ENCODE peak calls at places on chromosome 7, in four cellular contexts. U is astrocyte, K is DND-41, D is fibroblast of the aortic adventitia. Z is an unnamed sample.

GRCh38 chr7:94453898-94454297 is 55.7 kb upstream of the CASD1 start:
- DNase-seq in U (no peak), K (no peak), D (peak; percentile 42), Z (no peak)

GRCh38 chr7:89183726-89184125 is 388.2 kb upstream of the TEX47 start:
- DNase-seq in U (no peak), K (no peak), D (no peak), Z (no peak)

GRCh38 chr7:44385384-44386138 is 60.2 kb upstream of the CAMK2B start:
- DNase-seq in U (no peak), K (no peak), D (no peak), Z (no peak)

GRCh38 chr7:112869111-112869774 is 79.0 kb upstream of the TMEM168 start:
- DNase-seq in U (no peak), K (peak; percentile 53), D (peak; percentile 37), Z (peak; percentile 54)

GRCh38 chr7:102093599-102094001 is 193.1 kb upstream of the SH2B2 start:
- DNase-seq in U (no peak), K (no peak), D (no peak), Z (no peak)

GRCh38 chr7:108158766-108159165 is 28.6 kb upstream of the LAMB4 start:
- DNase-seq in U (no peak), K (no peak), D (peak; percentile 28), Z (peak; percentile 30)

GRCh38 chr7:103348452-103348851 is 1.0 kb downstream of the PSMC2 start:
- DNase-seq in U (no peak), K (no peak), D (no peak), Z (no peak)

GRCh38 chr7:135386181-135386580 is 123.7 kb downstream of the CNOT4 start:
- DNase-seq in U (no peak), K (no peak), D (no peak), Z (peak; percentile 51)

GRCh38 chr7:151080091-151080521 is 503 bp downstream of the FASTK start:
- DNase-seq in U (no peak), K (peak; percentile 39), D (no peak), Z (no peak)

GRCh38 chr7:37109016-37109415 is 339.6 kb downstream of the ELMO1 start:
- DNase-seq in U (no peak), K (no peak), D (no peak), Z (no peak)

GRCh38 chr7:36176688-36177087 is 23.6 kb downstream of the EEPD1 start:
- DNase-seq in U (no peak), K (no peak), D (no peak), Z (no peak)

GRCh38 chr7:30965883-30966282 is 2.1 kb downstream of the GHRHR start:
- DNase-seq in U (no peak), K (no peak), D (no peak), Z (no peak)

GRCh38 chr7:15016726-15017125 is 114.2 kb upstream of the DGKB start:
- DNase-seq in U (no peak), K (no peak), D (no peak), Z (no peak)

GRCh38 chr7:30974605-30975256 is 11.0 kb downstream of the GHRHR start:
- DNase-seq in U (peak; percentile 18), K (peak; percentile 17), D (peak; percentile 61), Z (peak; percentile 68)

GRCh38 chr7:66627876-66628360 is 763 bp upstream of the KCTD7 start:
- DNase-seq in U (no peak), K (peak; percentile 19), D (peak; percentile 56), Z (no peak)

GRCh38 chr7:81624021-81624630 is 145.7 kb downstream of the HGF start:
- DNase-seq in U (peak; percentile 72), K (no peak), D (no peak), Z (no peak)

GRCh38 chr7:30771859-30772429 is 727 bp downstream of the MINDY4 start:
- DNase-seq in U (no peak), K (peak; percentile 16), D (no peak), Z (peak; percentile 21)

GRCh38 chr7:107262857-107263256 is 94.1 kb downstream of the HBP1 start:
- DNase-seq in U (no peak), K (no peak), D (peak; percentile 27), Z (no peak)

GRCh38 chr7:23863209-23863798 is 153.3 kb downstream of the STK31 start:
- DNase-seq in U (peak; percentile 10), K (peak; percentile 29), D (peak; percentile 71), Z (peak; percentile 71)

GRCh38 chr7:138980575-138981285 is 459 bp downstream of the KIAA1549 start:
- DNase-seq in U (no peak), K (peak; percentile 35), D (peak; percentile 10), Z (no peak)

GRCh38 chr7:138981332-138982203 is at the start of gene KIAA1549:
- DNase-seq in U (peak; percentile 39), K (peak; percentile 54), D (peak; percentile 48), Z (peak; percentile 74)

GRCh38 chr7:138978541-138979184 is 2.5 kb downstream of the KIAA1549 start:
- DNase-seq in U (no peak), K (no peak), D (no peak), Z (no peak)

GRCh38 chr7:138979988-138980574 is 1.1 kb downstream of the KIAA1549 start:
- DNase-seq in U (peak; percentile 29), K (no peak), D (peak; percentile 26), Z (peak; percentile 6)

DNA sequence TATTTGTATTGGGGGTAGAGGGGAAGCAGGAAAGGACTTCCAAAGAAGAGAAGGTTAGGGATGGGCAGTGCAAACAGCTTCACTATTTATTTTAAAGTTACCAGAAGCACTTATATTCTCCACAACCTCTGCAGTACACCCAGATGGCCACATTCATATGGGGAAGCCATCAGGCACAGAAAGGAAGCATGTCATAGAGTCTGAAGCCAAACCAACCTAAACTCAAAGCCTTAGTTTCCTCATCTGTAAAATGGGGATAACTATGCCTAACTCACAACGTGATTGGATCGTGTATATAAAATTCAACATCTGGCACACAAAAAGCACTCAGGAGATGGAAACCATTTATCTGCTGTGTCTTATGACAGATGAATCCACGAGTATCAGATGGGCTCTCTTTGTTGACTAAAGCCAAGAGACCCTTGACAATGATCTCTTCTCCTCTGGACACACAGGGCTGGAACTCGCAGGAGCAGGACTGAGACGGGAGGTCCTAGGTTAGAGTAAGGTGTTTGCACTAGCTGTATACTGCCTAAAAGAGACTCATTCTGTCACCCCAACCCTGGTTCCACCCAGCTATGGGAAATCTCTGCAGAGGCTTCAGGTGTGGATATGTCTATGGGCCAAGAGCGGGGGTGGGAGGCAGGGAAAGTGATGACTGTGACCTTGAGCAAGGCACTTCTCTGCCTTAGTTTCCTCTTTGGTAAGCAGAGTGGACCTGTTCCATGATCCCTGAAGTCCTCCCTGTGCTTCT is 1.8 kb downstream of the KIAA1549 start:
- DNase-seq in U (no peak), K (no peak), D (peak; percentile 17), Z (peak; percentile 27)
- TF ChIP-seq CTCF in U (peak; percentile 24), K (peak; percentile 39), D (peak; percentile 27), Z (no peak)

DNA sequence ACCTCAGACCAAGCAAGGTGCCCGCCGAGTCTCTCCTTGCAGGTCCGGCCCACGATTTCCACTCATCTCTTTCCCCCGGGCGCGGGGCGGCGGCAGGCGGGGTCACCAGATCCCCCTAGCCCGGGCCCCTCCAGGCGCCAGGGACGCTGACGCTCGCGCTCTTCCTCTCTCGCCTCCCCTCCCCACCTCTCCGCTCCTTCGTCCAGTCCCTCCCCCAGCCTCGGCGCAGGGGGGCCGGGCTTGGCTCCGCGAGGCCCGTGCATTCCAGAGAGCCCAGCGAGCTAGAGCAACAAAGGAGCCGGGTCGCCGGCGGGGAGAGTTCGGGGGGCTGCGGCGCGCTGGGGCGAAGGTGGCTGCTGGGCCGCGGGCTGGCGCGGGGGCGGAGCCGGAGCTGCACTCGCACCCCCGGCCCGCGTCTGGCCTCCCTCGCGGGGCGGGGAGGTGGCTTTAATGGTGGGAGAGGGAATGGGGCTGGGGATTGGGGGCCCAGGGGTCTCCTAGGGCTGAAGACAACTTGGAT is at the start of gene SMO:
- DNase-seq in U (peak; percentile 41), K (peak; percentile 55), D (no peak), Z (peak; percentile 66)
- H3K4me3 ChIP-seq in U (peak within 1 kb of the TSS; percentile 68), K (peak within 1 kb of the TSS; percentile 70), D (peak within 1 kb of the TSS; percentile 73), Z (peak within 1 kb of the TSS; percentile 63)

GRCh38 chr7:19708397-19709248 is at the start of gene POLR1F:
- DNase-seq in U (peak; percentile 84), K (peak; percentile 95), D (peak; percentile 95), Z (peak; percentile 96)

GRCh38 chr7:19713676-19714075 is 4.8 kb upstream of the POLR1F start:
- DNase-seq in U (peak; percentile 25), K (peak; percentile 42), D (peak; percentile 73), Z (peak; percentile 69)

GRCh38 chr7:19705663-19706062 is 3.2 kb downstream of the POLR1F start:
- DNase-seq in U (no peak), K (no peak), D (no peak), Z (no peak)

GRCh38 chr7:19707240-19707639 is 1.6 kb downstream of the POLR1F start:
- DNase-seq in U (no peak), K (no peak), D (no peak), Z (peak; percentile 25)

GRCh38 chr7:19709249-19709578 is 377 bp upstream of the POLR1F start:
- DNase-seq in U (no peak), K (no peak), D (no peak), Z (no peak)
- TF ChIP-seq CTCF in U (no peak), K (no peak), D (no peak), Z (no peak)

GRCh38 chr7:80136276-80137045 is 1.8 kb downstream of the GNAI1 start:
- DNase-seq in U (peak; percentile 57), K (no peak), D (peak; percentile 49), Z (no peak)

GRCh38 chr7:80134536-80135305 is at the start of gene GNAI1:
- DNase-seq in U (peak; percentile 43), K (no peak), D (peak; percentile 87), Z (peak; percentile 88)

GRCh38 chr7:80137410-80137809 is 2.8 kb downstream of the GNAI1 start:
- DNase-seq in U (no peak), K (no peak), D (no peak), Z (no peak)

GRCh38 chr7:80134105-80134535 is 511 bp upstream of the GNAI1 start:
- DNase-seq in U (peak; percentile 67), K (no peak), D (no peak), Z (no peak)

GRCh38 chr7:80135306-80136104 is 874 bp downstream of the GNAI1 start:
- DNase-seq in U (peak; percentile 26), K (no peak), D (peak; percentile 43), Z (no peak)
- H3K4me3 ChIP-seq in U (peak overlapping the region; percentile 97), K (no peak overlapping the region), D (peak overlapping the region; percentile 87), Z (peak overlapping the region; percentile 97)

DNA sequence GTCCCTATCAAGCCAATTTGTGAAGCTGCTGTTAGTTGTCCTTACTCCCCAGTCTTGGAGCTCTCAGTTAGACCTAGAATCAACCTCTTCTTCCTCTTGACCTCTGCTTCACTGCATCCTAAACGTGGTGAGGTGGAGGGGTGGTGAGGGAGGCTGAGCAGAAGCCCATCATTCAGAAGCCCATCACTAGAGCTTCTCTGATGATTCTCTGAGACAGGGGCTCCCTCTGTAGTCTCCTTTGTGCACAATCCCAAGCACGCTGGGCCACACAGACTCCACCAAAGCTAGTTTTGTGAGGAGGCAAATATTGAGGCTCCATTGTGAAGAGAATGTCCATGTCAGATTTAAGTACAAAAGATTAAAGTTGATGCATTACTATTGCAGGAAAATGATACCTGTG is 163.8 kb upstream of the PRSS1 start:
- DNase-seq in U (no peak), K (peak; percentile 30), D (no peak), Z (no peak)
- TF ChIP-seq CTCF in U (peak; percentile 2), K (peak; percentile 57), D (peak; percentile 14), Z (no peak)

GRCh38 chr7:1043552-1044188 is 676 bp upstream of the GPR146 start:
- DNase-seq in U (no peak), K (no peak), D (no peak), Z (no peak)

GRCh38 chr7:1045038-1045726 is 836 bp downstream of the GPR146 start:
- DNase-seq in U (no peak), K (no peak), D (no peak), Z (no peak)

GRCh38 chr7:1046722-1047679 is 2.7 kb downstream of the GPR146 start:
- DNase-seq in U (no peak), K (no peak), D (no peak), Z (no peak)

GRCh38 chr7:1044189-1045037 is at the start of gene GPR146:
- DNase-seq in U (peak; percentile 89), K (peak; percentile 93), D (peak; percentile 96), Z (peak; percentile 97)

GRCh38 chr7:1045727-1046063 is 1.3 kb downstream of the GPR146 start:
- DNase-seq in U (no peak), K (no peak), D (no peak), Z (no peak)
- H3K4me3 ChIP-seq in U (no peak overlapping the region), K (no peak overlapping the region), D (no peak overlapping the region), Z (no peak overlapping the region)

Z was measured in cardiac fibroblast.